ENCODE peak calls at places on chromosome 17, in nine cellular contexts. G is NCI-H748 treated with DMSO at 0.1 percent for 48 hours, N is T-helper 1 cell, M is SK-N-DZ, E is ELR, W is erythroblast, J is brain microvascular endothelial cell, U is kidney glomerular epithelial cell, S is DMS 273 treated with DMSO at 0.1 percent for 48 hours. P is an unnamed sample.

GRCh38 chr17:50884354-50885311 is 18.5 kb upstream of the TOB1 start:
- DNase-seq in G (no peak), N (no peak), M (no peak), E (no peak), W (peak), J (no peak), U (no peak), S (no peak), P (peak)

GRCh38 chr17:80826346-80826954 is 165.2 kb upstream of the CHMP6 start:
- DNase-seq in G (no peak), N (no peak), M (no peak), E (no peak), W (no peak), J (no peak), U (no peak), S (no peak), P (no peak)

GRCh38 chr17:67046398-67046797 is 2.0 kb downstream of the CACNG1 start:
- DNase-seq in G (no peak), N (no peak), M (no peak), E (no peak), W (no peak), J (no peak), U (no peak), S (no peak), P (no peak)

GRCh38 chr17:34420254-34420766 is 57.3 kb upstream of the CCL1 start:
- DNase-seq in G (peak), N (peak), M (peak), E (peak), W (peak), J (peak), U (peak), S (peak), P (peak)

GRCh38 chr17:48816774-48817590 is at the start of gene TTLL6:
- DNase-seq in G (peak), N (peak), M (peak), E (peak), W (peak), J (peak), U (peak), S (peak), P (peak)

GRCh38 chr17:71633391-71633849 is 487.4 kb upstream of the SOX9 start:
- DNase-seq in G (no peak), N (no peak), M (no peak), E (peak), W (no peak), J (peak), U (peak), S (no peak), P (peak)

GRCh38 chr17:81854974-81855774 is 5.2 kb downstream of the P4HB start:
- DNase-seq in G (no peak), N (no peak), M (no peak), E (no peak), W (peak), J (no peak), U (no peak), S (no peak), P (no peak)

GRCh38 chr17:34357398-34357797 is 1.1 kb downstream of the CCL13 start:
- DNase-seq in G (no peak), N (no peak), M (no peak), E (no peak), W (no peak), J (no peak), U (no peak), S (no peak), P (no peak)

GRCh38 chr17:50180593-50180992 is 14.8 kb downstream of the SGCA start:
- DNase-seq in G (no peak), N (no peak), M (no peak), E (no peak), W (no peak), J (peak), U (no peak), S (no peak), P (no peak)

GRCh38 chr17:77449908-77450741 is 309.4 kb downstream of the SEC14L1 start:
- DNase-seq in G (no peak), N (no peak), M (peak), E (peak), W (peak), J (peak), U (peak), S (no peak), P (peak)

GRCh38 chr17:36592711-36593321 is 1.1 kb downstream of the DHRS11 start:
- DNase-seq in G (no peak), N (no peak), M (no peak), E (no peak), W (peak), J (no peak), U (no peak), S (no peak), P (no peak)

GRCh38 chr17:21368545-21369246 is 7.5 kb upstream of the KCNJ12 start:
- DNase-seq in G (no peak), N (peak), M (no peak), E (peak), W (no peak), J (no peak), U (no peak), S (no peak), P (peak)

GRCh38 chr17:75325827-75326586 is 36.8 kb upstream of the SLC25A19 start:
- DNase-seq in G (no peak), N (no peak), M (no peak), E (peak), W (no peak), J (no peak), U (no peak), S (peak), P (no peak)

GRCh38 chr17:9606453-9606852 is 30.0 kb downstream of the CFAP52 start:
- DNase-seq in G (no peak), N (no peak), M (no peak), E (no peak), W (no peak), J (no peak), U (no peak), S (no peak), P (no peak)

GRCh38 chr17:81665205-81666091 is 957 bp downstream of the OXLD1 start:
- DNase-seq in G (no peak), N (peak), M (no peak), E (peak), W (peak), J (peak), U (no peak), S (no peak), P (peak)

GRCh38 chr17:27247071-27247957 is 46.6 kb upstream of the WSB1 start:
- DNase-seq in G (peak), N (no peak), M (no peak), E (peak), W (no peak), J (peak), U (peak), S (no peak), P (peak)

GRCh38 chr17:22268214-22268911 is 576.0 kb downstream of the KCNJ18 start:
- DNase-seq in G (peak), N (no peak), M (peak), E (no peak), W (no peak), J (no peak), U (no peak), S (no peak), P (no peak)

GRCh38 chr17:43830510-43831145 is 2.3 kb downstream of the MPP3 start:
- DNase-seq in G (no peak), N (no peak), M (no peak), E (no peak), W (no peak), J (no peak), U (no peak), S (no peak), P (no peak)

GRCh38 chr17:44408786-44409185 is 19.3 kb upstream of the ITGA2B start:
- DNase-seq in G (no peak), N (no peak), M (no peak), E (no peak), W (no peak), J (no peak), U (no peak), S (no peak), P (no peak)

GRCh38 chr17:49456172-49456965 is 38.7 kb upstream of the NGFR start:
- DNase-seq in G (no peak), N (no peak), M (no peak), E (peak), W (no peak), J (peak), U (peak), S (no peak), P (peak)

GRCh38 chr17:16919663-16920627 is 52.0 kb downstream of the TNFRSF13B start:
- DNase-seq in G (no peak), N (no peak), M (no peak), E (no peak), W (no peak), J (no peak), U (no peak), S (no peak), P (no peak)

GRCh38 chr17:37642706-37643105 is 540 bp downstream of the DDX52 start:
- DNase-seq in G (no peak), N (peak), M (no peak), E (peak), W (peak), J (peak), U (peak), S (no peak), P (peak)

GRCh38 chr17:75289832-75290337 is 652 bp upstream of the SLC25A19 start:
- DNase-seq in G (no peak), N (peak), M (no peak), E (peak), W (peak), J (peak), U (peak), S (no peak), P (no peak)

GRCh38 chr17:81519284-81520020 is 6.9 kb upstream of the ACTG1 start:
- DNase-seq in G (no peak), N (peak), M (no peak), E (peak), W (peak), J (no peak), U (peak), S (no peak), P (peak)

GRCh38 chr17:78868391-78868790 is 27.8 kb upstream of the USP36 start:
- DNase-seq in G (no peak), N (no peak), M (no peak), E (peak), W (no peak), J (peak), U (no peak), S (no peak), P (no peak)